ENCODE peak calls at places on chromosomes 7 and 10, in ten cellular contexts. One of them, this sample, is unnamed.

GRCh38 chr7:158648787-158649186 is 55.8 kb downstream of the NCAPG2 start:
- DNase-seq in HCT116: no peak
- DNase-seq in upper lobe of left lung: no peak
- DNase-seq in A549: no peak
- DNase-seq in uterus: no peak
- DNase-seq in NB4: peak; percentile 24
- DNase-seq in erythroblast: no peak
- DNase-seq in spleen: no peak
- DNase-seq in body of pancreas: no peak
- DNase-seq in sigmoid colon: no peak
- DNase-seq in this sample: no peak

GRCh38 chr7:110775046-110775445 is 315.9 kb upstream of the LRRN3 start:
- DNase-seq in uterus: no peak
- DNase-seq in body of pancreas: no peak
- DNase-seq in A549: no peak
- DNase-seq in upper lobe of left lung: no peak
- DNase-seq in erythroblast: no peak
- DNase-seq in HCT116: no peak
- DNase-seq in spleen: no peak
- DNase-seq in NB4: no peak
- DNase-seq in sigmoid colon: no peak
- DNase-seq in this sample: no peak

GRCh38 chr7:101234636-101235035 is 3.0 kb downstream of the CLDN15 start:
- DNase-seq in body of pancreas: no peak
- DNase-seq in upper lobe of left lung: no peak
- DNase-seq in A549: no peak
- DNase-seq in spleen: no peak
- DNase-seq in erythroblast: no peak
- DNase-seq in NB4: no peak
- DNase-seq in sigmoid colon: no peak
- DNase-seq in uterus: no peak
- DNase-seq in HCT116: no peak
- DNase-seq in this sample: peak; percentile 77

GRCh38 chr7:25862254-25862992 is 289.6 kb upstream of the NFE2L3 start:
- DNase-seq in A549: peak; percentile 96
- DNase-seq in HCT116: peak; percentile 100
- DNase-seq in body of pancreas: peak; percentile 83
- DNase-seq in NB4: peak; percentile 100
- DNase-seq in upper lobe of left lung: peak; percentile 68
- DNase-seq in sigmoid colon: peak; percentile 95
- DNase-seq in spleen: peak; percentile 92
- DNase-seq in erythroblast: peak; percentile 100
- DNase-seq in uterus: peak; percentile 89
- DNase-seq in this sample: peak; percentile 96

GRCh38 chr7:151247016-151247580 is 1.4 kb downstream of the SMARCD3 start:
- DNase-seq in upper lobe of left lung: no peak
- DNase-seq in spleen: no peak
- DNase-seq in NB4: no peak
- DNase-seq in HCT116: no peak
- DNase-seq in uterus: no peak
- DNase-seq in A549: no peak
- DNase-seq in body of pancreas: no peak
- DNase-seq in sigmoid colon: no peak
- DNase-seq in erythroblast: no peak
- DNase-seq in this sample: no peak

GRCh38 chr10:97542169-97543024 is 30.2 kb upstream of the ANKRD2 start:
- DNase-seq in spleen: peak; percentile 54
- DNase-seq in erythroblast: no peak
- DNase-seq in uterus: peak; percentile 90
- DNase-seq in HCT116: peak; percentile 82
- DNase-seq in upper lobe of left lung: peak; percentile 65
- DNase-seq in body of pancreas: peak; percentile 67
- DNase-seq in A549: peak; percentile 83
- DNase-seq in NB4: peak; percentile 78
- DNase-seq in sigmoid colon: peak; percentile 91
- DNase-seq in this sample: no peak

GRCh38 chr10:3427316-3427715 is 254.7 kb upstream of the PITRM1 start:
- DNase-seq in NB4: no peak
- DNase-seq in body of pancreas: no peak
- DNase-seq in upper lobe of left lung: no peak
- DNase-seq in HCT116: no peak
- DNase-seq in sigmoid colon: no peak
- DNase-seq in A549: no peak
- DNase-seq in spleen: no peak
- DNase-seq in uterus: no peak
- DNase-seq in erythroblast: no peak
- DNase-seq in this sample: no peak

GRCh38 chr7:123580406-123581161 is 21.0 kb upstream of the ASB15 start:
- DNase-seq in sigmoid colon: no peak
- DNase-seq in upper lobe of left lung: no peak
- DNase-seq in NB4: peak; percentile 55
- DNase-seq in body of pancreas: no peak
- DNase-seq in erythroblast: no peak
- DNase-seq in uterus: no peak
- DNase-seq in spleen: no peak
- DNase-seq in A549: no peak
- DNase-seq in HCT116: peak; percentile 35
- DNase-seq in this sample: no peak

GRCh38 chr7:10225265-10225664 is 748.4 kb upstream of the PHF14 start:
- DNase-seq in HCT116: no peak
- DNase-seq in A549: no peak
- DNase-seq in spleen: no peak
- DNase-seq in upper lobe of left lung: no peak
- DNase-seq in NB4: no peak
- DNase-seq in erythroblast: no peak
- DNase-seq in body of pancreas: no peak
- DNase-seq in sigmoid colon: no peak
- DNase-seq in uterus: no peak
- DNase-seq in this sample: no peak

GRCh38 chr7:10216462-10216861 is 757.2 kb upstream of the PHF14 start:
- DNase-seq in NB4: no peak
- DNase-seq in upper lobe of left lung: no peak
- DNase-seq in sigmoid colon: no peak
- DNase-seq in spleen: no peak
- DNase-seq in body of pancreas: no peak
- DNase-seq in A549: no peak
- DNase-seq in HCT116: no peak
- DNase-seq in uterus: no peak
- DNase-seq in erythroblast: no peak
- DNase-seq in this sample: no peak

GRCh38 chr7:10221084-10221483 is 752.6 kb upstream of the PHF14 start:
- DNase-seq in HCT116: no peak
- DNase-seq in sigmoid colon: no peak
- DNase-seq in spleen: no peak
- DNase-seq in erythroblast: no peak
- DNase-seq in upper lobe of left lung: no peak
- DNase-seq in body of pancreas: no peak
- DNase-seq in NB4: no peak
- DNase-seq in uterus: no peak
- DNase-seq in A549: no peak
- DNase-seq in this sample: no peak
- TF ChIP-seq POLR2A in HCT116: no peak
- TF ChIP-seq POLR2A in sigmoid colon: no peak
- TF ChIP-seq POLR2A in spleen: no peak
- TF ChIP-seq POLR2A in erythroblast: no peak
- TF ChIP-seq POLR2A in upper lobe of left lung: no peak
- TF ChIP-seq POLR2A in body of pancreas: no peak
- TF ChIP-seq POLR2A in NB4: no peak
- TF ChIP-seq POLR2A in uterus: no peak
- TF ChIP-seq POLR2A in A549: no peak
- TF ChIP-seq POLR2A in this sample: no peak

DNA sequence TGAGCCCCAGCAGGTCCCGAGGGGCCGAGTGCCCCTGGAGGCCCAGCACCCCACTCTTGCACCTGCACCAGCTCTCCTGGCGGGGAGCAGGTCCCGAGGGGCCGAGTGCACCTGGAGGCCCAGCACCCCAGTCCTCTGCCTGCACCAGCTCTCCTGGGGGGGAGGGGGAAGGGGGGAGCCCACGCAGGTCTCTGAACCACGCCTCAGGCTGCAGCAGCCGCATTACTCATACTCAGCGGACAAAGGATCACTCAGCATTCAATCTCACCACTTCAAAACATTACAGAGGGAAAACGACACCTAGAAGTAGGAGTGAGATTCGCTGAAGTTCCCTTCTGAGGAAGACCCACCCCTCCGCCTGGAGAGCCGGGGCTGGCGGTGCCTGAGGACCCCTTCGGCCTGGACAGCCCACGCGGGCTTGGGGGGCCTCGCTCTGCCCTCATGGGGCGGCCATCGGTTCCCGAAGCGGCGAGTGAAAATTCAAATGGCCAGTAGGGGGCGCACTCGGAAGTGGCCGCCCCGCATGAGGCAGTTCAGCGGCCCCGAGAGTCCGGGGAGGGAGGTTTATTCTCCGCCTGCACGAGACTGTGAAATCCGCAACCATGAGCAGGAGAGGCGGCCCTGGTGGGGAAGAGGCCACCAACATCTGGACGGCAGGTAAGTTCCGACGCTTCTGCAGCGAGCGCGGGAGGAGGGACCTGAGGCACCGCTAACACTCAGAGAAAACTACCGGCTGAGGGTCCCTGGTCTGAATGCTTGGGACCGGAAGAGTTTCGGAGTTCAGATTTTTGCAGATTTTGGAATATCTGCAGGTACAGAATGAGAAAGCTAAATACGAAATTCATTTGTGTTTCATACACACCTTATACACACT is 1.1 kb upstream of the GPER1 start:
- DNase-seq in A549: peak; percentile 92
- DNase-seq in body of pancreas: peak; percentile 72
- DNase-seq in sigmoid colon: peak; percentile 87
- DNase-seq in HCT116: peak; percentile 34
- DNase-seq in uterus: peak; percentile 74
- DNase-seq in NB4: peak; percentile 79
- DNase-seq in erythroblast: peak; percentile 68
- DNase-seq in spleen: peak; percentile 91
- DNase-seq in upper lobe of left lung: peak; percentile 74
- DNase-seq in this sample: peak; percentile 91
- TF ChIP-seq POLR2A in A549: no peak
- TF ChIP-seq POLR2A in body of pancreas: no peak
- TF ChIP-seq POLR2A in sigmoid colon: no peak
- TF ChIP-seq POLR2A in HCT116: no peak
- TF ChIP-seq POLR2A in uterus: peak; percentile 16
- TF ChIP-seq POLR2A in NB4: no peak
- TF ChIP-seq POLR2A in erythroblast: no peak
- TF ChIP-seq POLR2A in spleen: no peak
- TF ChIP-seq POLR2A in upper lobe of left lung: no peak
- TF ChIP-seq POLR2A in this sample: no peak

GRCh38 chr7:94375167-94375566 is 19.5 kb upstream of the COL1A2 start:
- DNase-seq in HCT116: no peak
- DNase-seq in uterus: peak; percentile 62
- DNase-seq in body of pancreas: peak; percentile 19
- DNase-seq in upper lobe of left lung: no peak
- DNase-seq in erythroblast: no peak
- DNase-seq in spleen: no peak
- DNase-seq in NB4: no peak
- DNase-seq in A549: no peak
- DNase-seq in sigmoid colon: peak; percentile 94
- DNase-seq in this sample: peak; percentile 50

GRCh38 chr7:94374721-94375120 is 20.0 kb upstream of the COL1A2 start:
- DNase-seq in erythroblast: no peak
- DNase-seq in A549: no peak
- DNase-seq in body of pancreas: no peak
- DNase-seq in upper lobe of left lung: no peak
- DNase-seq in NB4: no peak
- DNase-seq in HCT116: no peak
- DNase-seq in sigmoid colon: no peak
- DNase-seq in spleen: no peak
- DNase-seq in uterus: no peak
- DNase-seq in this sample: no peak

GRCh38 chr7:94376281-94376680 is 18.4 kb upstream of the COL1A2 start:
- DNase-seq in HCT116: no peak
- DNase-seq in A549: no peak
- DNase-seq in erythroblast: no peak
- DNase-seq in NB4: no peak
- DNase-seq in uterus: no peak
- DNase-seq in upper lobe of left lung: no peak
- DNase-seq in spleen: no peak
- DNase-seq in body of pancreas: no peak
- DNase-seq in sigmoid colon: no peak
- DNase-seq in this sample: no peak

GRCh38 chr7:94374231-94374630 is 20.5 kb upstream of the COL1A2 start:
- DNase-seq in HCT116: no peak
- DNase-seq in body of pancreas: peak; percentile 37
- DNase-seq in sigmoid colon: peak; percentile 94
- DNase-seq in spleen: no peak
- DNase-seq in upper lobe of left lung: peak; percentile 44
- DNase-seq in uterus: peak; percentile 86
- DNase-seq in erythroblast: no peak
- DNase-seq in NB4: no peak
- DNase-seq in A549: no peak
- DNase-seq in this sample: no peak

DNA sequence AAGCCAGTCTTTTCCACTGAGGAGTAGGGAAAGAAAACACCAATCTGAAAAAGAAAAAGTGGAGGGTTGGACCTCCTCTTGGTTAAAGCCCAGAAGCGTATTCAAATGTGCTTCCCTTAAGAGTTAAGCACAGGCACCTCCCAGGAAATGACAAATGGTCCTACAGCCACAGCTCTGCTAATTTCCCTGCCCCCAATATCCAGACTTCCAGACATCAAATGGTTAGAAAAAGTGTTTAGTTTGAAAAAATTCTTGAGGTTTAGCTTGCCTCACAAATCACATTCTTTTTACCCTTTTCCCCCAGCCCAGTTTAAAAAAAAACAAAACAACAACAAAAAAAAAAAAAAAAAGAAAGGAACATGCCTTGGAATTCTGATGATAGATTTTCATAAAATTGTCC is 19.0 kb upstream of the COL1A2 start:
- DNase-seq in sigmoid colon: peak; percentile 69
- DNase-seq in spleen: no peak
- DNase-seq in HCT116: no peak
- DNase-seq in upper lobe of left lung: no peak
- DNase-seq in body of pancreas: no peak
- DNase-seq in A549: no peak
- DNase-seq in NB4: no peak
- DNase-seq in uterus: peak; percentile 35
- DNase-seq in erythroblast: no peak
- DNase-seq in this sample: no peak
- TF ChIP-seq POLR2A in sigmoid colon: no peak
- TF ChIP-seq POLR2A in spleen: no peak
- TF ChIP-seq POLR2A in HCT116: no peak
- TF ChIP-seq POLR2A in upper lobe of left lung: no peak
- TF ChIP-seq POLR2A in body of pancreas: no peak
- TF ChIP-seq POLR2A in A549: no peak
- TF ChIP-seq POLR2A in NB4: no peak
- TF ChIP-seq POLR2A in uterus: no peak
- TF ChIP-seq POLR2A in erythroblast: no peak
- TF ChIP-seq POLR2A in this sample: no peak

DNA sequence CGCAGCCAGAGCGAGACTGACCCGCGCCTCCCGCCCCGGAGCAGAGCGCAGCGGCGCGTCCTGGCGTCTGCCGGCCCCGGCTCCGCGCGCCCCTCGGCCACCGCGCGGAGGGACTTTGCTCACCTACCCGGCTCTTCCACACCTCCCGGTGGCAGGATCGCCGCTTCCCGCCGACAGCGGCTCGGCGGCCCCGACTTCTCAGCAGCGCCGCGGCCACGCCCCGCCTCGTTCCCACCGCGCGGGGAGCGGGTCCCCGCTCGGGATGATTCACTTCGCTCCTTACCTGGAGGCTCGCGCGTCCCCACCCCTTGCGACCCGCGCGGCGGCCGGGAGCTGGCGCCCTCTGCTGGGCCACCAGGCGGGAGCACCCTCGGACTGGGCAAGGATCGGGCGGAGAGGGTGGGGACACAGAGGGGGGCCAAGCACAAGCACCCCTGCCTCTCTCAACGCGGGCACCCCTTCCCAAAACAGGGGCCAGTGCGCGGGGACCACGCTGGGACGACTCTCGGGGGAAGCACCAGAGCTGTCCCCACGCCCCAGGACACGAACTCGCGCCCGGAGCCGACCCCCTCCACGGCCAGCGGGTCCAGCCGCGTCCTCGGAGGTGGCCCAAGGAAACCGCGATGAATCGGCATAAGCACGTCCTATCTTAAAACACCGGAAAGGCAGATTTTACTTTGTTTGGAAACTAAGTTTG is 101.0 kb upstream of the SVIL start:
- DNase-seq in sigmoid colon: peak; percentile 96
- DNase-seq in NB4: peak; percentile 80
- DNase-seq in body of pancreas: peak; percentile 89
- DNase-seq in HCT116: peak; percentile 80
- DNase-seq in spleen: peak; percentile 97
- DNase-seq in uterus: peak; percentile 92
- DNase-seq in erythroblast: peak; percentile 49
- DNase-seq in A549: peak; percentile 95
- DNase-seq in upper lobe of left lung: peak; percentile 94
- DNase-seq in this sample: peak; percentile 33
- TF ChIP-seq POLR2A in sigmoid colon: peak; percentile 44
- TF ChIP-seq POLR2A in NB4: no peak
- TF ChIP-seq POLR2A in body of pancreas: peak; percentile 73
- TF ChIP-seq POLR2A in HCT116: no peak
- TF ChIP-seq POLR2A in spleen: no peak
- TF ChIP-seq POLR2A in uterus: peak; percentile 93
- TF ChIP-seq POLR2A in erythroblast: no peak
- TF ChIP-seq POLR2A in A549: no peak
- TF ChIP-seq POLR2A in upper lobe of left lung: peak; percentile 69
- TF ChIP-seq POLR2A in this sample: no peak

This sample was measured in Peyer's patch.